ENCODE peak calls at places on chromosomes 7 and 10, in six cellular contexts. I is HCT116, X is SK-N-SH, R is HepG2, W is GM12878, D is K562. V is an unnamed sample.

GRCh38 chr10:102230861-102231356 is 4.8 kb downstream of the ELOVL3 start:
- DNase-seq in I (peak; percentile 31), X (peak; percentile 74), R (no peak), W (no peak), D (peak; percentile 62), V (peak; percentile 87)

GRCh38 chr10:21184216-21184615 is 287.1 kb upstream of the NEBL start:
- DNase-seq in I (no peak), X (no peak), R (no peak), W (no peak), D (no peak), V (no peak)

GRCh38 chr10:34791228-34791627 is 23.9 kb downstream of the PARD3 start:
- DNase-seq in I (no peak), X (no peak), R (no peak), W (no peak), D (no peak), V (no peak)

GRCh38 chr7:93115796-93116195 is 2.0 kb downstream of the SAMD9 start:
- DNase-seq in I (peak; percentile 32), X (no peak), R (no peak), W (no peak), D (peak; percentile 7), V (no peak)

GRCh38 chr7:151059362-151060112 is at the start of gene SLC4A2:
- DNase-seq in I (no peak), X (peak; percentile 98), R (peak; percentile 50), W (no peak), D (peak; percentile 94), V (peak; percentile 93)

GRCh38 chr10:1602037-1602471 is 135.3 kb downstream of the ADARB2 start:
- DNase-seq in I (no peak), X (no peak), R (no peak), W (no peak), D (no peak), V (no peak)

GRCh38 chr7:70177166-70177565 is 578.9 kb downstream of the AUTS2 start:
- DNase-seq in I (no peak), X (no peak), R (no peak), W (no peak), D (no peak), V (no peak)

GRCh38 chr10:30565449-30565848 is 64.1 kb downstream of the LYZL2 start:
- DNase-seq in I (no peak), X (no peak), R (no peak), W (no peak), D (peak; percentile 26), V (no peak)

GRCh38 chr10:18231480-18231879 is 91.3 kb downstream of the CACNB2 start:
- DNase-seq in I (no peak), X (no peak), R (no peak), W (no peak), D (no peak), V (no peak)

GRCh38 chr7:129438839-129439640 is 4.8 kb downstream of the STRIP2 start:
- DNase-seq in I (peak; percentile 56), X (no peak), R (peak; percentile 6), W (no peak), D (peak; percentile 96), V (no peak)

GRCh38 chr10:31004611-31005193 is 27.0 kb downstream of the ZNF438 start:
- DNase-seq in I (no peak), X (no peak), R (no peak), W (no peak), D (no peak), V (no peak)

GRCh38 chr7:159197066-159197975 is 52.7 kb upstream of the VIPR2 start:
- DNase-seq in I (no peak), X (no peak), R (no peak), W (peak; percentile 8), D (peak; percentile 96), V (peak; percentile 23)

GRCh38 chr10:129848084-129848483 is 116.0 kb downstream of the EBF3 start:
- DNase-seq in I (no peak), X (no peak), R (no peak), W (no peak), D (no peak), V (no peak)

GRCh38 chr10:97633921-97634320 is 621 bp upstream of the MORN4 start:
- DNase-seq in I (peak; percentile 19), X (no peak), R (peak; percentile 7), W (no peak), D (peak; percentile 57), V (peak; percentile 54)

GRCh38 chr7:139541600-139542307 is 18.3 kb downstream of the CLEC2L start:
- DNase-seq in I (no peak), X (peak; percentile 15), R (no peak), W (no peak), D (no peak), V (peak; percentile 27)

GRCh38 chr7:139857791-139858190 is 28.7 kb downstream of the TBXAS1 start:
- DNase-seq in I (no peak), X (no peak), R (no peak), W (no peak), D (no peak), V (no peak)

GRCh38 chr10:127649642-127650041 is 87.3 kb upstream of the FOXI2 start:
- DNase-seq in I (peak; percentile 27), X (peak; percentile 1), R (peak; percentile 14), W (no peak), D (peak; percentile 0), V (peak; percentile 88)

GRCh38 chr7:28774529-28775057 is 183.5 kb downstream of the TRIL start:
- DNase-seq in I (no peak), X (no peak), R (no peak), W (no peak), D (no peak), V (no peak)

GRCh38 chr7:151806938-151807775 is 69.8 kb downstream of the PRKAG2 start:
- DNase-seq in I (no peak), X (no peak), R (no peak), W (no peak), D (no peak), V (no peak)

GRCh38 chr7:26346611-26347200 is 55.0 kb downstream of the SNX10 start:
- DNase-seq in I (peak; percentile 28), X (no peak), R (no peak), W (no peak), D (no peak), V (no peak)

GRCh38 chr7:7862393-7862792 is 106.2 kb upstream of the GLCCI1 start:
- DNase-seq in I (no peak), X (no peak), R (no peak), W (no peak), D (no peak), V (no peak)

GRCh38 chr10:120765241-120765803 is 85.8 kb upstream of the WDR11 start:
- DNase-seq in I (no peak), X (peak; percentile 34), R (no peak), W (no peak), D (no peak), V (peak; percentile 14)

GRCh38 chr7:91355680-91356435 is 91.6 kb downstream of the FZD1 start:
- DNase-seq in I (no peak), X (no peak), R (no peak), W (no peak), D (no peak), V (peak; percentile 65)

DNA sequence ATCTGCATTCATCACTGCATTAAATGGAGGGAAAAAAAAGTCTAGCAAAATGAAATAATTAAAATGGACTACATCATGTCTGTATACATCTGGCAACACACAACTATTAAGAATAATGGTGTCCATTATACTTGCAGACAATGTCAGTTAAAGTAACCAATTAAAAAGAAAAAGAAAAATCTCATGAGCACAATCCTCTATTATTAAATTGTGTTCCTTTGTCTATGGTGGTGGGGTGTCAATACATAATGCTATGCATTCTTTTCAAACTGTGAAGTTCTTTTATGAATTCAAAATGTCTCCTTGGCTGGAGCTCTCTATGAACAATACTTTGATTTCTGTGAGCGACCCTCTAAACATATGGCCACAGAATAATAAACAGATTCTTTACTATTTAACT is 63.5 kb downstream of the NRP1 start:
- DNase-seq in I (no peak), X (no peak), R (no peak), W (no peak), D (no peak), V (no peak)
- H3K27ac ChIP-seq in I (no peak overlapping the region), X (peak overlapping the region; percentile 97), R (no peak overlapping the region), W (no peak overlapping the region), D (no peak overlapping the region), V (no peak overlapping the region)

DNA sequence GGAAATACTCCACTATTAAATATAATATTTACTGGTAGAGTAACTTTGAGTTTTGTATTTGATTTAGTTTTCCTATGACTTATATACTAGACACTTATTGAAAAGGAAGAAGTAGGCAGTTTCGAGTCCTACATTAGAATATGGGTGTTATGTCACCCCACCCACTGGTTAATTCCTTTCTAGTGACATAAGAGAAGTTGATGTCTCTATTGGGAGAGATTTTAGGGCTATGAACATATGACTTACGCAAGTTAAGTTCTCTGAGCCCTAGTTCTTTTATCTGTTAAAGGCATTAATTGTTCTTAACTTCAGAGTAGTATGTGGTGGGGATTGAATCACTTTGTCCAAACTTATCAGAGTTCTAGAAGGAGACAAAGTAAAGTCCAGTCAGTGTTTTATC is 30.5 kb downstream of the CPED1 start:
- DNase-seq in I (no peak), X (no peak), R (no peak), W (no peak), D (no peak), V (no peak)
- TF ChIP-seq REST in I (no peak), X (no peak), R (no peak), W (no peak), D (no peak), V (no peak)

GRCh38 chr7:142586611-142587010 is 162.7 kb upstream of the PRSS1 start:
- DNase-seq in I (no peak), X (no peak), R (no peak), W (no peak), D (no peak), V (no peak)

GRCh38 chr7:142584765-142585164 is 164.5 kb upstream of the PRSS1 start:
- DNase-seq in I (no peak), X (no peak), R (no peak), W (no peak), D (no peak), V (no peak)

GRCh38 chr7:142585425-142585824 is 163.8 kb upstream of the PRSS1 start:
- DNase-seq in I (no peak), X (no peak), R (no peak), W (no peak), D (no peak), V (no peak)

GRCh38 chr7:142590077-142590476 is 159.2 kb upstream of the PRSS1 start:
- DNase-seq in I (no peak), X (no peak), R (no peak), W (no peak), D (no peak), V (no peak)

GRCh38 chr7:142587578-142588191 is 161.6 kb upstream of the PRSS1 start:
- DNase-seq in I (peak; percentile 82), X (peak; percentile 31), R (peak; percentile 60), W (peak; percentile 15), D (peak; percentile 73), V (peak; percentile 82)
- H2AFZ ChIP-seq in I (peak overlapping the region; percentile 98), X (no peak overlapping the region), R (no peak overlapping the region), W (peak overlapping the region; percentile 37), D (peak overlapping the region; percentile 60), V (peak overlapping the region; percentile 64)

GRCh38 chr10:52967806-52968795 is 195.5 kb upstream of the MBL2 start:
- DNase-seq in I (no peak), X (no peak), R (peak; percentile 41), W (no peak), D (no peak), V (peak; percentile 67)

GRCh38 chr10:52961298-52961697 is 188.7 kb upstream of the MBL2 start:
- DNase-seq in I (no peak), X (no peak), R (peak; percentile 10), W (no peak), D (no peak), V (no peak)

GRCh38 chr10:52966904-52967303 is 194.3 kb upstream of the MBL2 start:
- DNase-seq in I (no peak), X (no peak), R (no peak), W (no peak), D (no peak), V (no peak)

GRCh38 chr10:52965938-52966401 is 193.4 kb upstream of the MBL2 start:
- DNase-seq in I (no peak), X (no peak), R (no peak), W (peak; percentile 92), D (no peak), V (peak; percentile 78)

GRCh38 chr10:52965489-52965888 is 192.9 kb upstream of the MBL2 start:
- DNase-seq in I (no peak), X (no peak), R (peak; percentile 10), W (no peak), D (no peak), V (no peak)
- H3K27ac ChIP-seq in I (no peak overlapping the region), X (no peak overlapping the region), R (no peak overlapping the region), W (peak overlapping the region; percentile 84), D (no peak overlapping the region), V (peak overlapping the region; percentile 96)

V was measured in GM23338.